ENCODE peak calls at places on chromosome 18, in six cellular contexts. L is right lobe of liver; D is esophagus squamous epithelium; H is ovary; T is GM12878; M is CD8-positive, alpha-beta T cell. S is an unnamed sample. For H3K27me3, the result is how much of the 10 kb centered on the place peaks cover.

GRCh38 chr18:363327-364115 is 95.7 kb upstream of the THOC1 start:
- DNase-seq in M (no peak), T (no peak), L (no peak), H (no peak), D (no peak), S (no peak)

GRCh38 chr18:54737986-54738385 is 90.3 kb upstream of the RAB27B start:
- DNase-seq in M (no peak), L (no peak), H (no peak), D (no peak), T (no peak), S (no peak)

GRCh38 chr18:5943514-5943913 is 48.2 kb upstream of the TMEM200C start:
- DNase-seq in L (no peak), H (no peak), D (no peak), T (no peak), M (no peak), S (no peak)

GRCh38 chr18:77124452-77124922 is 8.1 kb downstream of the MBP start:
- DNase-seq in L (no peak), M (peak), T (peak), H (no peak), D (no peak), S (no peak)

GRCh38 chr18:13455470-13455869 is 236.9 kb downstream of the LDLRAD4 start:
- DNase-seq in H (no peak), L (no peak), D (no peak), M (no peak), T (no peak), S (no peak)

GRCh38 chr18:73688851-73689659 is 458.6 kb downstream of the FBXO15 start:
- DNase-seq in M (no peak), H (no peak), T (peak), L (no peak), D (no peak), S (no peak)

GRCh38 chr18:52337286-52337685 is 2.7 kb upstream of the DCC start:
- DNase-seq in H (no peak), T (no peak), L (no peak), M (no peak), D (no peak), S (no peak)

GRCh38 chr18:78213365-78213994 is 766.1 kb upstream of the SALL3 start:
- DNase-seq in T (no peak), L (no peak), M (no peak), H (no peak), D (no peak), S (no peak)

GRCh38 chr18:74682998-74683311 is 85.3 kb downstream of the ZNF407 start:
- DNase-seq in D (no peak), T (no peak), H (no peak), L (no peak), M (no peak), S (no peak)

GRCh38 chr18:9379118-9379517 is 44.5 kb downstream of the TWSG1 start:
- DNase-seq in H (no peak), T (no peak), D (no peak), M (no peak), L (no peak), S (no peak)

GRCh38 chr18:54616220-54616848 is 25.3 kb downstream of the DYNAP start:
- DNase-seq in D (no peak), L (no peak), H (no peak), M (no peak), T (no peak), S (no peak)

GRCh38 chr18:61546598-61546997 is 213.4 kb downstream of the CDH20 start:
- DNase-seq in L (no peak), H (no peak), D (no peak), T (no peak), M (no peak), S (no peak)

GRCh38 chr18:21112140-21112473 is 494 bp upstream of the ROCK1 start:
- DNase-seq in M (no peak), D (no peak), L (no peak), T (no peak), H (no peak), S (no peak)

GRCh38 chr18:28007841-28008240 is 169.1 kb downstream of the CDH2 start:
- DNase-seq in L (no peak), M (no peak), H (no peak), T (no peak), D (no peak), S (no peak)

GRCh38 chr18:8798996-8799395 is 93.6 kb downstream of the MTCL1 start:
- DNase-seq in T (no peak), H (no peak), D (no peak), L (no peak), M (no peak), S (no peak)

GRCh38 chr18:28125051-28125450 is 51.9 kb downstream of the CDH2 start:
- DNase-seq in M (no peak), L (no peak), T (no peak), H (no peak), D (no peak), S (no peak)

GRCh38 chr18:22193466-22193865 is 24.1 kb downstream of the GATA6 start:
- DNase-seq in M (no peak), D (no peak), L (no peak), T (no peak), H (peak), S (no peak)

GRCh38 chr18:74288730-74289129 is 3.0 kb downstream of the CYB5A start:
- DNase-seq in D (no peak), M (no peak), L (no peak), T (no peak), H (no peak), S (no peak)

GRCh38 chr18:50282521-50283335 is 1.4 kb upstream of the MBD1 start:
- DNase-seq in M (no peak), L (no peak), T (no peak), D (no peak), H (peak), S (no peak)

GRCh38 chr18:59646228-59646945 is 50.8 kb downstream of the CCBE1 start:
- DNase-seq in H (no peak), M (no peak), L (no peak), D (no peak), T (no peak), S (no peak)

GRCh38 chr18:79396431-79397287 is 929 bp downstream of the NFATC1 start:
- DNase-seq in D (no peak), H (peak), L (peak), T (no peak), M (peak), S (no peak)

GRCh38 chr18:76982038-76982437 is 150.5 kb downstream of the MBP start:
- DNase-seq in L (no peak), T (no peak), M (no peak), D (no peak), H (no peak), S (no peak)

GRCh38 chr18:9731380-9731779 is 23.3 kb downstream of the RAB31 start:
- DNase-seq in D (no peak), M (no peak), T (no peak), H (no peak), L (no peak), S (no peak)

GRCh38 chr18:2111456-2111855 is 459.8 kb downstream of the METTL4 start:
- DNase-seq in M (no peak), D (no peak), T (no peak), H (no peak), L (no peak), S (no peak)

GRCh38 chr18:79497638-79498081 is 101.9 kb downstream of the NFATC1 start:
- DNase-seq in T (peak), L (no peak), D (no peak), H (no peak), M (no peak), S (no peak)

GRCh38 chr18:57122906-57123510 is 23.9 kb upstream of the BOD1L2 start:
- DNase-seq in T (no peak), M (no peak), D (no peak), L (no peak), H (no peak), S (no peak)

GRCh38 chr18:66587430-66587829 is 16.5 kb downstream of the CDH19 start:
- DNase-seq in L (no peak), D (no peak), H (no peak), T (no peak), M (no peak), S (no peak)

GRCh38 chr18:48459016-48459415 is 49.8 kb upstream of the ZBTB7C start:
- DNase-seq in T (no peak), M (no peak), H (no peak), D (no peak), L (no peak), S (no peak)
- TF ChIP-seq CTCF in T (no peak), M (no peak), H (no peak), D (no peak), L (no peak), S (no peak)

DNA sequence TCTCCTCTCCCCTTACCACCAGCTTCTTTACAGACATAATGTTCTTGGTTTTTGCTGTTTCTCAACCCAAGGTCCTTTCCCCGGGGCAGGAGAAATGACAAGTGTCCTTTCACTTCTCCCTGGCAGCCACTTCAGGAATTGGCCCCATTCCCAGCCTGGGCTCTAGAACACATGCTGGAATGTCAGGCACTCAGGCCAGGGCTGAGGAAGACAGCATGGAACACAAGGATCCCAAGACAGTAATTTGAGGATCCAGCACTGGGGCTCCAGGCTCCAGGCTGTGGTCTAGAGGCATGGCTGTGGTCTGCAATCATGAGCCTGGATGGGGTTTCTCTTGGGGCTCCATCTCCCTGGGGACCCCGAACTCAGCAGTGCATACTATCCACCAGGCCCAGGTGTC is 201.4 kb downstream of the CELF4 start:
- DNase-seq in H (no peak), D (no peak), T (no peak), M (no peak), L (no peak), S (no peak)
- H3K27me3 ChIP-seq in H (under half), D (half or more), T (under half), M (under half), L (under half), S (under half)

DNA sequence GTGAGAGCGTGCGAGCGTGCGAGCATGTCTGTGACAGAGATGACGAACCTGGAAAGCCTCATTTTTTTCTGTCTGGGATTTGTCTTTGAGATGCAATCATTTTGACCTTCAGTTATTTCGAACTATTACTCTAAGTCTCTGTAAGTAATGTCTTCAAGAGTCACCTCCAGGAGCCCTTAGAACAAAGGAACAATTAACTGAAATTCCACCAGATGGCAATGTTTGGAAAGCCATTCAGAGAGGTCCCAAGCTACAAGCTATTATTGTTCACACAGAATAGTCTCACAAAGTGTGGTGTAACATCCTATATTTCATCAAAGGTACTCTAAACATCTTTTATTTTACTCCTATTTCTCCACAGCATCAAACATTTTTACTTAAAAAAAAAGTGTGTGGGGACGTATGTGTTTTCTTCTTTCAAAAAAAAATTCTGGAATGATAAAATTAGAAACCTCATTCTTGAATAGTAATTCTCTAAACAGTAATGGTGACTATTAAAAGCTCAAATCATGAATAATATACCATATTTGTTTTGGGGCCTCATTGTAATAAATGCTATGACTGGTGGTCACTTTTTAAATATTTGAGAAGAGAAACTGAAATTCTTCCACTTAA is 35.1 kb upstream of the MAPRE2 start:
- DNase-seq in T (no peak), L (no peak), D (no peak), M (no peak), H (no peak), S (no peak)
- TF ChIP-seq CTCF in T (peak), L (peak), D (peak), M (peak), H (peak), S (peak)

DNA sequence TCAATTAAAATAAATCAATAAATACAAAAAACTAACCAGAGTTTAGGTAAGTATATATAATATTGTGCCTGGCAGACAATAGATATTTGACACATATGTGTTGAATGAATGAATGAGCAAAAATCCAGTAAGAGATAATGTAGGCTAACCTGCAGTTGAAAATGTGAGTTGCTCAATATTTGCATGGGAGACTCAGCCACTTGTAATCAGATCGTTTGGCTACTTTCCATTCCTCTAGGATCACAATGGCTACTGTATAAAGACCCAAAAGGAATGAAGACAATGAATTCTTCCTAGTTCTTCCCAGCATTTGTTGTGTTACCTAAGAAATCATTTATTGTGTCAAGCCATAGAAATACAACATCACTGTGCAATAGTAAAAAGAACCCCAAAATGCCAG is 25.3 kb downstream of the PIEZO2 start:
- DNase-seq in L (no peak), H (no peak), M (no peak), D (no peak), T (no peak), S (no peak)
- H3K27me3 ChIP-seq in L (under half), H (under half), M (under half), D (under half), T (under half), S (under half)

DNA sequence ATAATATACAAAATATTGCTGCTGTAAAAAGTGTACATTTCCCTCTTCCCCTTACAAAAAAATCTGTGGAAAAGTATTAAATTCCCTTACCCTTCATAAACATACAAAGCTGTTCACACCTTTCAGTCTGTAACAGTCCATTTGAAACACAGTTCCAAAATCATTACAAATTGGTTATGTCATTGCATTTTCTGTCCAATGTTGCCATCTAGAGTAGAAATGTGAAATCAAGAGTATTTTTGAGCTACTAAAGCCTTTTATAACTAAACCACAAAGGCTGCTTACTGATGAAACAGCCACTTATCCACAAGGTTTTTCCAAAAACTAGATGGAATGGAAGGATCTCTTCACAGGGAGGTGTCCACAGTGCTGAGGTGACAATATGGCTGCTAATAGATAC is 72.5 kb downstream of the SS18 start:
- DNase-seq in T (no peak), H (no peak), D (no peak), M (no peak), L (no peak), S (no peak)
- TF ChIP-seq CTCF in T (no peak), H (no peak), D (no peak), M (no peak), L (peak), S (no peak)

DNA sequence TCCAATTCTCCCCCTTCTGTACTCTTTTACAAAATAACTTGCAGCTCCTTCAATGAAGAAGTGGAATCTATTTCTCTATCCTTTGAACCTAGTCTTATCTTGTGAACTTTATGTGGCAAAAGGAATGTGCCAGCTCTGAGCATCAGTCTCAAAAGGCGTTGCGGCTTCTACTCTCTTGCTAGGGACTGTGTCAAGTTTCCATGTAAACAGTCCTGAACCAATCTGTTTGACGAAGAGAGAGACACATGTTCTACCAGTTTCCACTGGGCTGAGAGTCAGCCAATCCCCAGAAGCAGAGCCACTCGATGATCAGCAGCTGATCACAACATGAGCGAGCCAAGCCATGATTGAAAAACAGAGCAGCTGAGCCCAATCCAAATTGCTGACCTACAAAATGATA is 439.6 kb upstream of the SETBP1 start:
- DNase-seq in H (no peak), T (no peak), L (no peak), D (no peak), M (no peak), S (no peak)
- H3K27me3 ChIP-seq in H (under half), T (under half), L (under half), D (under half), M (under half), S (under half)

GRCh38 chr18:58266291-58266690 is 222.3 kb downstream of the NEDD4L start:
- DNase-seq in M (no peak), H (no peak), L (no peak), D (no peak), T (no peak), S (no peak)

GRCh38 chr18:58263733-58264469 is 219.9 kb downstream of the NEDD4L start:
- DNase-seq in T (no peak), M (no peak), D (no peak), H (no peak), L (no peak), S (no peak)

GRCh38 chr18:58263055-58263732 is 219.2 kb downstream of the NEDD4L start:
- DNase-seq in D (no peak), M (no peak), L (no peak), T (no peak), H (no peak), S (no peak)

GRCh38 chr18:58262581-58262980 is 218.6 kb downstream of the NEDD4L start:
- DNase-seq in M (no peak), H (no peak), L (no peak), T (no peak), D (no peak), S (no peak)

DNA sequence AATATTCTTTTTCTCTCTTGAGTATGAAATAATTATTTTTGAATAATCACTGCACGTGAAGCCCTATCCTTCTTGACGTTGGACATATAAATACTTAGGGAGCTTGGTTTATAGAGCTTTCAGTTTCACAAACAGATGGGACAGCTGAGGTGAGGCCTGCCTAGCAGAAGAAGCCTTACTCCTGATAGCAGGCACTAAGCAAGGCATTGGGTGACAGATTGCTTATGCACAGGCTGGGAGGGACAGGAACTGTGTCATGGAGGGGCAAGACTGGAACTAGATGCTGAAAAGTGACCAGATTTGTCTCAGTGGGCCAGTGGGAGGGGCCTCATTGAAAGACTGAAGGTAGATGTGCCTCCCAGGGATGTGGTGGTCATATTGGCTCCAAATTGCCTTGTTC is 220.8 kb downstream of the NEDD4L start:
- DNase-seq in H (no peak), L (no peak), D (no peak), T (no peak), M (no peak), S (no peak)
- TF ChIP-seq CTCF in H (no peak), L (no peak), D (no peak), T (no peak), M (no peak), S (no peak)

GRCh38 chr18:37525302-37525585 is 40.4 kb downstream of the CELF4 start:
- DNase-seq in M (no peak), L (peak), H (no peak), D (no peak), T (no peak), S (no peak)
- H3K27me3 ChIP-seq in M (under half), L (under half), H (under half), D (half or more), T (under half), S (under half)